ENCODE peak calls at places on chromosomes 5 and 9, in seven cellular contexts. E, I, P, L, W, K and V are unnamed samples.

GRCh38 chr5:80143491-80143890 is 108.3 kb downstream of the THBS4 start:
- DNase-seq in L (no peak), E (no peak), P (no peak), I (no peak), W (no peak), K (no peak), V (no peak)

GRCh38 chr5:5424736-5425135 is 2.3 kb downstream of the ICE1 start:
- DNase-seq in W (peak), I (no peak), K (no peak), P (no peak), E (no peak), L (peak), V (no peak)

GRCh38 chr9:135275163-135275925 is 187.9 kb downstream of the OLFM1 start:
- DNase-seq in L (no peak), I (no peak), P (no peak), W (no peak), K (no peak), E (no peak), V (no peak)

GRCh38 chr5:180718810-180719453 is 20.9 kb downstream of the OR2Y1 start:
- DNase-seq in I (no peak), P (peak), W (peak), L (peak), K (no peak), E (no peak), V (peak)

GRCh38 chr5:163459465-163459887 is 426 bp downstream of the NUDCD2 start:
- DNase-seq in P (no peak), W (no peak), K (no peak), I (no peak), L (peak), E (peak), V (no peak)

GRCh38 chr5:141811287-141812155 is 66.7 kb downstream of the PCDH1 start:
- DNase-seq in I (no peak), E (peak), P (no peak), L (no peak), K (no peak), W (peak), V (peak)

GRCh38 chr5:89276566-89277305 is 393.8 kb upstream of the MEF2C start:
- DNase-seq in L (peak), E (no peak), I (no peak), W (no peak), P (no peak), K (no peak), V (no peak)

GRCh38 chr9:79975471-79976316 is 403.9 kb downstream of the TLE4 start:
- DNase-seq in L (no peak), P (no peak), E (no peak), W (no peak), I (no peak), K (no peak), V (no peak)

GRCh38 chr9:133701981-133702797 is 36.0 kb downstream of the SARDH start:
- DNase-seq in K (no peak), L (peak), I (peak), W (peak), P (no peak), E (no peak), V (peak)

GRCh38 chr5:157959355-157959754 is 100.4 kb upstream of the CLINT1 start:
- DNase-seq in P (no peak), E (no peak), L (no peak), K (no peak), W (no peak), I (no peak), V (no peak)

GRCh38 chr5:107778651-107779050 is 107.9 kb upstream of the EFNA5 start:
- DNase-seq in K (no peak), L (no peak), W (no peak), P (no peak), E (no peak), I (no peak), V (no peak)

GRCh38 chr9:76379494-76379893 is 14.7 kb downstream of the RFK start:
- DNase-seq in E (peak), I (no peak), P (no peak), W (no peak), L (no peak), K (no peak), V (no peak)

GRCh38 chr5:170143710-170144109 is 38.0 kb downstream of the FOXI1 start:
- DNase-seq in P (no peak), L (no peak), K (no peak), W (no peak), I (no peak), E (no peak), V (no peak)

GRCh38 chr5:151141535-151141934 is 16.0 kb downstream of the ANXA6 start:
- DNase-seq in L (no peak), E (no peak), I (peak), W (peak), P (no peak), K (peak), V (peak)

GRCh38 chr9:36345103-36345846 is 54.8 kb downstream of the RNF38 start:
- DNase-seq in L (no peak), K (no peak), I (no peak), W (no peak), E (no peak), P (no peak), V (no peak)

GRCh38 chr9:71106992-71107391 is 14.4 kb downstream of the TRPM3 start:
- DNase-seq in P (no peak), E (no peak), K (no peak), W (no peak), I (no peak), L (no peak), V (no peak)

GRCh38 chr5:95995947-95996489 is 34.4 kb upstream of the ELL2 start:
- DNase-seq in L (no peak), K (no peak), W (no peak), P (no peak), I (no peak), E (no peak), V (no peak)

GRCh38 chr5:170249360-170249759 is 16.6 kb downstream of the C5orf58 start:
- DNase-seq in E (no peak), L (no peak), K (no peak), P (no peak), W (no peak), I (no peak), V (no peak)

GRCh38 chr9:133761641-133762248 is 23.6 kb upstream of the SARDH start:
- DNase-seq in K (peak), L (no peak), W (no peak), P (no peak), I (no peak), E (no peak), V (no peak)

GRCh38 chr5:133662578-133662977 is 50.2 kb upstream of the FSTL4 start:
- DNase-seq in E (no peak), L (no peak), P (no peak), I (no peak), W (no peak), K (no peak), V (no peak)

GRCh38 chr5:170173227-170173626 is 59.6 kb upstream of the C5orf58 start:
- DNase-seq in W (no peak), I (no peak), E (no peak), K (no peak), P (no peak), L (peak), V (no peak)

GRCh38 chr5:54895816-54896341 is 89.5 kb downstream of the ESM1 start:
- DNase-seq in E (peak), I (no peak), P (peak), K (peak), L (peak), W (no peak), V (no peak)

GRCh38 chr9:89596937-89597555 is 7.8 kb upstream of the GADD45G start:
- DNase-seq in K (no peak), P (no peak), W (peak), L (no peak), I (no peak), E (no peak), V (no peak)

GRCh38 chr5:141867651-141868050 is 10.6 kb downstream of the PCDH1 start:
- DNase-seq in E (no peak), W (no peak), L (no peak), I (no peak), K (no peak), P (no peak), V (no peak)

GRCh38 chr9:89536145-89536574 is 38.2 kb upstream of the SEMA4D start:
- DNase-seq in K (no peak), I (no peak), W (no peak), L (no peak), E (no peak), P (no peak), V (peak)

GRCh38 chr5:158820891-158821290 is 278.8 kb downstream of the EBF1 start:
- DNase-seq in P (no peak), K (no peak), E (no peak), W (no peak), L (no peak), I (no peak), V (no peak)

GRCh38 chr9:126886194-126886830 is 25.9 kb downstream of the ZBTB34 start:
- DNase-seq in P (no peak), E (no peak), I (no peak), L (no peak), K (no peak), W (no peak), V (no peak)

GRCh38 chr5:170614071-170614490 is 110.3 kb downstream of the KCNIP1 start:
- DNase-seq in P (no peak), K (peak), E (no peak), I (no peak), W (no peak), L (no peak), V (no peak)

GRCh38 chr5:177303121-177303924 is at the start of the genes PRELID1 and RAB24:
- DNase-seq in K (peak), L (peak), W (peak), E (peak), I (peak), P (peak), V (peak)

GRCh38 chr5:56588636-56589485 is 226.5 kb upstream of the MAP3K1 start:
- DNase-seq in P (no peak), L (no peak), K (peak), I (peak), W (peak), E (peak), V (peak)

GRCh38 chr5:69167488-69167845 is 517 bp downstream of the CCNB1 start:
- DNase-seq in P (peak), K (no peak), W (no peak), E (no peak), I (no peak), L (no peak), V (no peak)

GRCh38 chr9:123309611-123310010 is 41.2 kb upstream of the STRBP start:
- DNase-seq in K (no peak), I (no peak), P (peak), W (no peak), E (no peak), L (no peak), V (no peak)

GRCh38 chr9:125932012-125932411 is 184.8 kb downstream of the PBX3 start:
- DNase-seq in W (no peak), L (peak), E (no peak), I (no peak), P (no peak), K (peak), V (no peak)